ENCODE peak calls at places on chromosome 6, in ten cellular contexts. Z is B cell; V is stimulated activated CD4-positive, alpha-beta T cell treated with anti-CD3 and anti-CD28 coated beads, Interleukin-4, amount 100 ng/mL, for 4 hours; A is NCI-H524; I is LoVo; B is activated T-cell treated with anti-CD3 and anti-CD28 coated beads for 1 hour; N is nephron progenitor cell; U is activated T-helper 1 cell treated with Interleukin-2 at 50 U/mL for 16 hours; S is amniotic epithelial cell; Q is GOT3. T is an unnamed sample.

GRCh38 chr6:169108753-169109152 is 144.9 kb downstream of the THBS2 start:
- DNase-seq in Z (no peak), V (no peak), A (no peak), I (no peak), B (no peak), N (no peak), U (no peak), S (no peak), Q (no peak), T (no peak)

GRCh38 chr6:154448448-154449096 is 61.9 kb downstream of the CNKSR3 start:
- DNase-seq in Z (no peak), V (no peak), A (peak; percentile 30), I (no peak), B (no peak), N (peak; percentile 10), U (no peak), S (peak; percentile 88), Q (no peak), T (no peak)

GRCh38 chr6:141326426-141326825 is 806.3 kb upstream of the GJE1 start:
- DNase-seq in Z (no peak), V (peak; percentile 72), A (no peak), I (peak; percentile 83), B (no peak), N (no peak), U (peak; percentile 1), S (peak; percentile 92), Q (peak; percentile 5), T (no peak)

GRCh38 chr6:159089443-159089842 is 44.7 kb upstream of the TAGAP start:
- DNase-seq in Z (no peak), V (no peak), A (no peak), I (no peak), B (no peak), N (no peak), U (no peak), S (no peak), Q (no peak), T (no peak)

GRCh38 chr6:132768051-132768517 is 10.4 kb upstream of the VNN2 start:
- DNase-seq in Z (no peak), V (no peak), A (peak; percentile 53), I (peak; percentile 11), B (no peak), N (peak; percentile 24), U (no peak), S (no peak), Q (no peak), T (peak; percentile 49)

GRCh38 chr6:151400473-151400872 is 9.1 kb upstream of the ZBTB2 start:
- DNase-seq in Z (no peak), V (no peak), A (no peak), I (no peak), B (no peak), N (no peak), U (no peak), S (peak; percentile 60), Q (no peak), T (no peak)

GRCh38 chr6:110509617-110510231 is 33.3 kb upstream of the SLC22A16 start:
- DNase-seq in Z (no peak), V (no peak), A (no peak), I (peak; percentile 80), B (no peak), N (no peak), U (no peak), S (peak; percentile 65), Q (no peak), T (peak; percentile 53)

GRCh38 chr6:130033999-130034814 is 15.8 kb downstream of the L3MBTL3 start:
- DNase-seq in Z (no peak), V (no peak), A (no peak), I (peak; percentile 54), B (no peak), N (no peak), U (no peak), S (peak; percentile 90), Q (no peak), T (no peak)

GRCh38 chr6:17349437-17349836 is 44.0 kb upstream of the CAP2 start:
- DNase-seq in Z (no peak), V (no peak), A (no peak), I (peak; percentile 9), B (no peak), N (no peak), U (no peak), S (peak; percentile 15), Q (no peak), T (no peak)

GRCh38 chr6:139577991-139578604 is 203.7 kb upstream of the CITED2 start:
- DNase-seq in Z (no peak), V (no peak), A (no peak), I (no peak), B (no peak), N (no peak), U (no peak), S (peak; percentile 79), Q (peak; percentile 20), T (no peak)

GRCh38 chr6:71642120-71642519 is 244.2 kb upstream of the RIMS1 start:
- DNase-seq in Z (no peak), V (no peak), A (no peak), I (no peak), B (no peak), N (no peak), U (no peak), S (no peak), Q (no peak), T (no peak)

GRCh38 chr6:29708432-29709177 is 14.6 kb upstream of the HLA-F start:
- DNase-seq in Z (no peak), V (peak; percentile 44), A (no peak), I (no peak), B (peak; percentile 33), N (no peak), U (peak; percentile 58), S (no peak), Q (no peak), T (no peak)

GRCh38 chr6:42007753-42008528 is 42.4 kb upstream of the TAF8 start:
- DNase-seq in Z (peak; percentile 72), V (peak; percentile 54), A (peak; percentile 64), I (no peak), B (peak; percentile 30), N (no peak), U (peak; percentile 28), S (no peak), Q (no peak), T (no peak)

GRCh38 chr6:54980511-54981275 is 134.1 kb downstream of the FAM83B start:
- DNase-seq in Z (no peak), V (no peak), A (no peak), I (no peak), B (no peak), N (no peak), U (no peak), S (peak; percentile 90), Q (no peak), T (no peak)

GRCh38 chr6:30759575-30760239 is 15.4 kb upstream of the IER3 start:
- DNase-seq in Z (no peak), V (no peak), A (no peak), I (no peak), B (no peak), N (no peak), U (no peak), S (peak; percentile 99), Q (no peak), T (no peak)

GRCh38 chr6:110366241-110366640 is 8.1 kb upstream of the METTL24 start:
- DNase-seq in Z (no peak), V (no peak), A (no peak), I (no peak), B (no peak), N (no peak), U (no peak), S (no peak), Q (no peak), T (no peak)

GRCh38 chr6:26092443-26092842 is 5.2 kb downstream of the HFE start:
- DNase-seq in Z (no peak), V (no peak), A (no peak), I (no peak), B (no peak), N (no peak), U (no peak), S (no peak), Q (no peak), T (no peak)

GRCh38 chr6:89527634-89528033 is 94.7 kb downstream of the ANKRD6 start:
- DNase-seq in Z (no peak), V (no peak), A (no peak), I (no peak), B (no peak), N (no peak), U (no peak), S (no peak), Q (no peak), T (no peak)

GRCh38 chr6:104887350-104887749 is 27.6 kb upstream of the HACE1 start:
- DNase-seq in Z (no peak), V (no peak), A (no peak), I (peak; percentile 5), B (no peak), N (peak; percentile 55), U (no peak), S (peak; percentile 68), Q (no peak), T (no peak)

GRCh38 chr6:40286027-40286426 is 301.1 kb downstream of the LRFN2 start:
- DNase-seq in Z (no peak), V (no peak), A (no peak), I (no peak), B (no peak), N (no peak), U (no peak), S (no peak), Q (no peak), T (no peak)

GRCh38 chr6:13987400-13987865 is 62.7 kb downstream of the RNF182 start:
- DNase-seq in Z (no peak), V (no peak), A (no peak), I (no peak), B (no peak), N (no peak), U (no peak), S (no peak), Q (no peak), T (no peak)

GRCh38 chr6:94350833-94351232 is 931.5 kb upstream of the EPHA7 start:
- DNase-seq in Z (no peak), V (no peak), A (no peak), I (no peak), B (no peak), N (no peak), U (no peak), S (no peak), Q (no peak), T (no peak)

GRCh38 chr6:43147289-43147688 is 23.8 kb upstream of the SRF start:
- DNase-seq in Z (no peak), V (no peak), A (no peak), I (no peak), B (no peak), N (no peak), U (no peak), S (no peak), Q (no peak), T (no peak)

GRCh38 chr6:15207923-15208322 is 37.9 kb upstream of the JARID2 start:
- DNase-seq in Z (no peak), V (no peak), A (no peak), I (no peak), B (no peak), N (no peak), U (no peak), S (peak; percentile 7), Q (no peak), T (no peak)

GRCh38 chr6:112839525-112839961 is 492.4 kb downstream of the RFPL4B start:
- DNase-seq in Z (no peak), V (no peak), A (no peak), I (no peak), B (no peak), N (no peak), U (no peak), S (peak; percentile 90), Q (no peak), T (no peak)

GRCh38 chr6:41483943-41484342 is 62.2 kb upstream of the FOXP4 start:
- DNase-seq in Z (no peak), V (no peak), A (no peak), I (no peak), B (no peak), N (no peak), U (no peak), S (no peak), Q (no peak), T (no peak)

GRCh38 chr6:1390071-1390804 is 862 bp downstream of the FOXF2 start:
- DNase-seq in Z (no peak), V (no peak), A (peak; percentile 42), I (no peak), B (no peak), N (peak; percentile 61), U (no peak), S (peak; percentile 44), Q (no peak), T (no peak)

GRCh38 chr6:44006123-44006871 is 121.0 kb downstream of the MRPL14 start:
- DNase-seq in Z (no peak), V (no peak), A (no peak), I (no peak), B (no peak), N (no peak), U (no peak), S (peak; percentile 53), Q (no peak), T (no peak)

T was measured in ureter.